ENCODE peak calls at places on chromosomes 3 and 15, in eight cellular contexts. T is right atrium auricular region; Y is HepG2; B is iPS DF 6.9; Z is CD8-positive, alpha-beta memory T cell; V is right cardiac atrium; Q is ovary; O is HL-60. D is an unnamed sample. For H3K27me3, the result is how much of the 10 kb centered on the place peaks cover.

GRCh38 chr15:47292638-47293037 is 424.7 kb upstream of the SEMA6D start:
- DNase-seq in T (no peak), Y (no peak), V (no peak), O (no peak), B (no peak), Q (no peak), Z (no peak), D (no peak)

GRCh38 chr3:146746190-146746589 is 141.0 kb upstream of the PLSCR5 start:
- DNase-seq in O (no peak), V (no peak), Y (no peak), T (no peak), B (no peak), Q (no peak), Z (no peak), D (no peak)

GRCh38 chr3:127794402-127794801 is 27.9 kb downstream of the MGLL start:
- DNase-seq in Q (no peak), B (no peak), O (no peak), V (no peak), T (no peak), Z (no peak), Y (no peak), D (no peak)

GRCh38 chr3:34361921-34362320 is 563.5 kb downstream of the PDCD6IP start:
- DNase-seq in Q (no peak), V (no peak), T (no peak), Y (no peak), B (no peak), Z (no peak), O (peak), D (no peak)

GRCh38 chr3:23776352-23776891 is 29.3 kb upstream of the UBE2E1 start:
- DNase-seq in B (no peak), Y (no peak), Q (no peak), T (no peak), Z (no peak), V (no peak), O (no peak), D (no peak)

GRCh38 chr3:110710156-110710555 is 361.5 kb upstream of the NECTIN3 start:
- DNase-seq in O (no peak), Y (no peak), Q (no peak), B (no peak), V (peak), Z (no peak), T (no peak), D (no peak)

GRCh38 chr3:41405466-41405865 is 206.2 kb downstream of the CTNNB1 start:
- DNase-seq in Y (no peak), T (no peak), B (no peak), V (no peak), O (no peak), Z (no peak), Q (no peak), D (no peak)

GRCh38 chr15:88513195-88513594 is 33.3 kb downstream of the DET1 start:
- DNase-seq in V (no peak), Y (no peak), T (no peak), B (no peak), Q (no peak), Z (no peak), O (no peak), D (no peak)

GRCh38 chr3:106457278-106458210 is 588.7 kb upstream of the CBLB start:
- DNase-seq in Z (no peak), O (peak), T (peak), B (no peak), Y (no peak), Q (no peak), V (peak), D (no peak)

GRCh38 chr15:69812881-69813280 is 284.8 kb downstream of the TLE3 start:
- DNase-seq in Z (no peak), V (no peak), O (no peak), Q (no peak), Y (no peak), T (no peak), B (no peak), D (peak)

GRCh38 chr15:61621146-61621545 is 392.0 kb upstream of the RORA start:
- DNase-seq in Z (no peak), O (no peak), B (peak), Y (peak), V (peak), Q (no peak), T (no peak), D (peak)

GRCh38 chr3:1082024-1082633 is 10.7 kb upstream of the CNTN6 start:
- DNase-seq in O (peak), Z (no peak), T (no peak), Y (peak), Q (no peak), V (peak), B (no peak), D (peak)

GRCh38 chr15:51322622-51323296 is 15.6 kb downstream of the CYP19A1 start:
- DNase-seq in Q (no peak), Y (no peak), O (peak), V (peak), Z (no peak), T (peak), B (no peak), D (no peak)

GRCh38 chr15:51323749-51324148 is 14.6 kb downstream of the CYP19A1 start:
- DNase-seq in Y (no peak), Q (no peak), T (no peak), Z (no peak), B (no peak), O (no peak), V (peak), D (no peak)

GRCh38 chr15:51325167-51325566 is 13.2 kb downstream of the CYP19A1 start:
- DNase-seq in B (no peak), T (no peak), Q (no peak), V (no peak), Y (no peak), O (no peak), Z (no peak), D (no peak)

GRCh38 chr15:51331141-51331540 is 7.3 kb downstream of the CYP19A1 start:
- DNase-seq in B (no peak), O (no peak), V (no peak), Z (no peak), T (no peak), Y (no peak), Q (no peak), D (no peak)

DNA sequence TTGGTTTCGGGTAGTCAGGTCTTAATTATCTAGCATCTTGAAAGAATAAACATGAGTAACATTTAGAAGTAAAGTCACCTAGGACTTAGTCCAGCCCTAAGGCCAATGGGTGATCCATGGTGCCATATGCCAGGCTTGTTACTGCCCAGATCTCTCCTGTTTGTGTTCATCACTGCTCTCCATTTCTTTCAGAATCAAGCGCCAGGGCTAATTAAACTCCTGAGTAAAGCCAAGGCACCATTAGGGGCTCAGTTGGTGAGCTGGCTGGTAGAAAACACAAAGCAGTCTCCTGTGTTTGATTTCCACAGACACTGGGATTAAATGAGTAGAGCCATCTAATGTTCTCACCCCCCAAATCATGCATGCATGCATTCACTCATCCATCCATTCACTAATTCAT is 11.3 kb downstream of the CYP19A1 start:
- DNase-seq in V (no peak), Y (no peak), T (no peak), Z (no peak), B (no peak), Q (no peak), O (no peak), D (no peak)
- H3K27me3 ChIP-seq in V (under half), Y (under half), T (under half), Z (under half), B (under half), Q (under half), O (under half), D (under half)

GRCh38 chr15:42890161-42890913 is 30.2 kb downstream of the TTBK2 start:
- DNase-seq in V (no peak), O (no peak), Y (peak), Z (no peak), T (no peak), Q (no peak), B (peak), D (no peak)

GRCh38 chr15:42891569-42891968 is 29.0 kb downstream of the TTBK2 start:
- DNase-seq in Z (no peak), B (no peak), O (no peak), Q (no peak), T (no peak), V (no peak), Y (no peak), D (no peak)
- H3K27me3 ChIP-seq in Z (under half), B (under half), O (under half), Q (under half), T (under half), V (under half), Y (under half), D (under half)

GRCh38 chr3:185605566-185605965 is 19.5 kb downstream of the SENP2 start:
- DNase-seq in O (no peak), T (no peak), B (no peak), Z (no peak), V (no peak), Y (no peak), Q (no peak), D (no peak)
- H3K27me3 ChIP-seq in O (under half), T (under half), B (under half), Z (under half), V (under half), Y (under half), Q (under half), D (under half)

GRCh38 chr3:44437800-44438199 is 39.7 kb downstream of the ZNF445 start:
- DNase-seq in V (no peak), O (no peak), T (no peak), Q (no peak), B (no peak), Z (no peak), Y (no peak), D (no peak)
- H3K27me3 ChIP-seq in V (under half), O (under half), T (under half), Q (under half), B (under half), Z (under half), Y (under half), D (under half)

GRCh38 chr3:53483821-53484220 is 10.6 kb upstream of the CACNA1D start:
- DNase-seq in Y (no peak), Q (no peak), O (no peak), V (no peak), Z (no peak), B (no peak), T (no peak), D (no peak)
- H3K27me3 ChIP-seq in Y (under half), Q (under half), O (under half), V (under half), Z (under half), B (under half), T (under half), D (under half)

D was measured in H9.